ENCODE peak calls at places on chromosome 11, in seven cellular contexts. F is psoas muscle, W is left ventricle myocardium inferior, U is Caco-2, B is bronchial epithelial cell, N is heart right ventricle, C is GM23338. Y is an unnamed sample. For H3K36me3, the result is how much of the 10 kb centered on the place peaks cover.

GRCh38 chr11:15943418-15944197 is 412.7 kb downstream of the SOX6 start:
- DNase-seq in F (no peak), W (no peak), U (no peak), B (no peak), N (no peak), C (no peak), Y (no peak)

GRCh38 chr11:112610996-112611795 is 350.0 kb upstream of the NCAM1 start:
- DNase-seq in F (no peak), W (no peak), U (no peak), B (peak), N (no peak), C (no peak), Y (no peak)

GRCh38 chr11:121194731-121195596 is 93.9 kb downstream of the TECTA start:
- DNase-seq in F (no peak), W (no peak), U (peak), B (peak), N (no peak), C (peak), Y (peak)

GRCh38 chr11:47672283-47672730 is 29.9 kb upstream of the MTCH2 start:
- DNase-seq in F (no peak), W (no peak), U (no peak), B (peak), N (no peak), C (no peak), Y (no peak)

GRCh38 chr11:26958650-26959049 is 35.3 kb upstream of the FIBIN start:
- DNase-seq in F (no peak), W (no peak), U (no peak), B (no peak), N (no peak), C (no peak), Y (no peak)

GRCh38 chr11:6320411-6321207 is at the start of gene CAVIN3:
- DNase-seq in F (peak), W (peak), U (peak), B (peak), N (peak), C (peak), Y (no peak)

GRCh38 chr11:85961930-85962363 is 106.8 kb downstream of the CCDC83 start:
- DNase-seq in F (no peak), W (no peak), U (no peak), B (peak), N (no peak), C (no peak), Y (no peak)

GRCh38 chr11:44630511-44631210 is 65.2 kb downstream of the CD82 start:
- DNase-seq in F (no peak), W (no peak), U (no peak), B (no peak), N (no peak), C (no peak), Y (peak)

GRCh38 chr11:82521427-82521826 is 212.2 kb downstream of the FAM181B start:
- DNase-seq in F (no peak), W (no peak), U (no peak), B (no peak), N (no peak), C (no peak), Y (no peak)

GRCh38 chr11:116851631-116852030 is 14.2 kb upstream of the APOA1 start:
- DNase-seq in F (no peak), W (no peak), U (no peak), B (no peak), N (no peak), C (no peak), Y (no peak)

GRCh38 chr11:46724088-46724487 is 5.1 kb downstream of the F2 start:
- DNase-seq in F (no peak), W (no peak), U (no peak), B (no peak), N (no peak), C (no peak), Y (no peak)

GRCh38 chr11:79932612-79933011 is 491.8 kb upstream of the TENM4 start:
- DNase-seq in F (no peak), W (no peak), U (no peak), B (peak), N (no peak), C (no peak), Y (no peak)

GRCh38 chr11:29324328-29324727 is 692.5 kb downstream of the KCNA4 start:
- DNase-seq in F (no peak), W (no peak), U (no peak), B (no peak), N (no peak), C (no peak), Y (no peak)

GRCh38 chr11:46127150-46127638 is 5.9 kb upstream of the PHF21A start:
- DNase-seq in F (no peak), W (no peak), U (peak), B (peak), N (no peak), C (peak), Y (no peak)

GRCh38 chr11:2575611-2576051 is 124.2 kb downstream of the KCNQ1OT1 start:
- DNase-seq in F (peak), W (peak), U (no peak), B (no peak), N (peak), C (no peak), Y (peak)

GRCh38 chr11:112085822-112086421 is 634 bp downstream of the TIMM8B start:
- DNase-seq in F (no peak), W (no peak), U (no peak), B (peak), N (no peak), C (peak), Y (no peak)

GRCh38 chr11:3994030-3994640 is 100.5 kb upstream of the RRM1 start:
- DNase-seq in F (no peak), W (no peak), U (no peak), B (peak), N (no peak), C (no peak), Y (no peak)

GRCh38 chr11:87361891-87362290 is 324.2 kb downstream of the TMEM135 start:
- DNase-seq in F (no peak), W (no peak), U (no peak), B (no peak), N (no peak), C (no peak), Y (no peak)

GRCh38 chr11:86021390-86021789 is 47.5 kb downstream of the PICALM start:
- DNase-seq in F (no peak), W (no peak), U (no peak), B (no peak), N (no peak), C (no peak), Y (no peak)

GRCh38 chr11:78822931-78823423 is 248.3 kb upstream of the NARS2 start:
- DNase-seq in F (no peak), W (peak), U (no peak), B (no peak), N (peak), C (no peak), Y (no peak)

GRCh38 chr11:45662665-45663485 is 2.5 kb downstream of the CHST1 start:
- DNase-seq in F (no peak), W (no peak), U (no peak), B (peak), N (no peak), C (peak), Y (no peak)

GRCh38 chr11:29432719-29433325 is 584.0 kb downstream of the KCNA4 start:
- DNase-seq in F (no peak), W (no peak), U (peak), B (peak), N (no peak), C (peak), Y (no peak)

GRCh38 chr11:74689666-74690065 is 41.6 kb downstream of the CHRDL2 start:
- DNase-seq in F (no peak), W (no peak), U (no peak), B (peak), N (no peak), C (no peak), Y (no peak)

GRCh38 chr11:115623021-115623451 is 118.8 kb upstream of the CADM1 start:
- DNase-seq in F (peak), W (peak), U (no peak), B (peak), N (peak), C (no peak), Y (no peak)

GRCh38 chr11:16902182-16902581 is 112.0 kb downstream of the PLEKHA7 start:
- DNase-seq in F (no peak), W (no peak), U (no peak), B (peak), N (no peak), C (no peak), Y (no peak)

GRCh38 chr11:26193714-26194373 is 138.1 kb upstream of the ANO3 start:
- DNase-seq in F (no peak), W (no peak), U (peak), B (peak), N (no peak), C (peak), Y (no peak)

GRCh38 chr11:108647701-108648527 is 17.0 kb upstream of the DDX10 start:
- DNase-seq in F (peak), W (peak), U (peak), B (peak), N (peak), C (peak), Y (peak)

GRCh38 chr11:91947215-91947614 is 277.4 kb upstream of the FAT3 start:
- DNase-seq in F (no peak), W (no peak), U (no peak), B (peak), N (no peak), C (no peak), Y (no peak)

GRCh38 chr11:130652671-130653335 is 204.4 kb downstream of the ADAMTS15 start:
- DNase-seq in F (peak), W (peak), U (no peak), B (peak), N (peak), C (no peak), Y (no peak)

GRCh38 chr11:94866231-94866827 is 98.2 kb downstream of the AMOTL1 start:
- DNase-seq in F (no peak), W (no peak), U (no peak), B (no peak), N (no peak), C (no peak), Y (no peak)
- H3K36me3 ChIP-seq in F (half or more), W (half or more), U (under half), B (under half), N (under half), C (under half), Y (half or more)

GRCh38 chr11:18078909-18079308 is 27.0 kb downstream of the SAAL1 start:
- DNase-seq in F (no peak), W (no peak), U (no peak), B (no peak), N (no peak), C (no peak), Y (no peak)

GRCh38 chr11:18081551-18081950 is 24.3 kb downstream of the SAAL1 start:
- DNase-seq in F (no peak), W (no peak), U (no peak), B (no peak), N (no peak), C (no peak), Y (no peak)

GRCh38 chr11:18075444-18075843 is 29.4 kb upstream of the TPH1 start:
- DNase-seq in F (no peak), W (no peak), U (no peak), B (no peak), N (no peak), C (no peak), Y (no peak)

DNA sequence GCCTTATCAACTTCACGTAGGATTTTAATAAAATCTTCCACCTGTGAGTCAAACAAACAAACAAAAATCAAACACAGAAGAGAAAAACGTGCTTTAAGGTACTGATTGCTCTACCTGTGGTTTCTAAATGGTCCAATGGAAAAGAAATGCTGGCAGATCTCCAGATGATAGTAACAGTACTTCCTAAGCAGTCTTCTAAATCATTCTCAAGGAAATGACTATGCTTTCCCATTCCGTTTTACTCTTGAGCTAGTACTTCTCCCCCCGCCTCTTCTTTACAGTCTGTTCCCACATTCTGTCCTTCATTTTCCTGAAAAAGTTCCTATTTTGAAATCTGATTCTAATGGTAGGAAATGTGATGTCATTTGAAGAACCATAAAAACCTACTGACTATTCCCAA is 25.4 kb downstream of the SAAL1 start:
- DNase-seq in F (no peak), W (no peak), U (no peak), B (no peak), N (no peak), C (no peak), Y (no peak)
- H3K36me3 ChIP-seq in F (half or more), W (half or more), U (under half), B (under half), N (under half), C (under half), Y (half or more)

DNA sequence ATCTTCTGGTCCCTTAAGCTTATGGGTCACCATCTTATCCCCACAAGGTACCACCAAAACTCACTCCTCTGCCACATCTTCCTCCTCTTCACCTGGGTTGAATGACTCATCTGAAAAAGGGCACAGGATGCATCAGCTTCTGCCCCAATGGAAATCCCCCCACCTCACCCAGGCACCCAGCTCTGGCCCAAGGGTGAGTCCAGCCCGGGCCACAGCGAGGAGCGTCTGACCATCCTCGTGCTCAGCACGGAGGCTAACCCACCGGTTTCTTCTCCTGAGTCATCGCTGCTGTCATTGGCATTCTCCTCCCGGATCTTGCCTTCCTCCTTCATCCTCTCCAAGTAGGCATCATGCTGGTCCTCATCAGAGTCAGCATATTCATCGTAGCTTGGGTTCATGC is 5.3 kb upstream of the TNKS1BP1 start:
- DNase-seq in F (no peak), W (no peak), U (no peak), B (no peak), N (no peak), C (no peak), Y (no peak)
- H3K36me3 ChIP-seq in F (half or more), W (half or more), U (under half), B (under half), N (under half), C (half or more), Y (half or more)

GRCh38 chr11:62142921-62143320 is 19.1 kb downstream of the INCENP start:
- DNase-seq in F (no peak), W (no peak), U (no peak), B (no peak), N (no peak), C (no peak), Y (no peak)
- H3K36me3 ChIP-seq in F (half or more), W (half or more), U (under half), B (under half), N (under half), C (under half), Y (half or more)

GRCh38 chr11:68928108-68928429 is 24.4 kb downstream of the IGHMBP2 start:
- DNase-seq in F (no peak), W (no peak), U (no peak), B (no peak), N (no peak), C (no peak), Y (no peak)

GRCh38 chr11:68925613-68926012 is 21.9 kb downstream of the IGHMBP2 start:
- DNase-seq in F (no peak), W (no peak), U (no peak), B (no peak), N (no peak), C (no peak), Y (no peak)

GRCh38 chr11:68924073-68924925 is 20.6 kb downstream of the IGHMBP2 start:
- DNase-seq in F (no peak), W (no peak), U (no peak), B (no peak), N (no peak), C (no peak), Y (no peak)

GRCh38 chr11:68927280-68928107 is 23.8 kb downstream of the IGHMBP2 start:
- DNase-seq in F (no peak), W (no peak), U (no peak), B (no peak), N (no peak), C (no peak), Y (no peak)

DNA sequence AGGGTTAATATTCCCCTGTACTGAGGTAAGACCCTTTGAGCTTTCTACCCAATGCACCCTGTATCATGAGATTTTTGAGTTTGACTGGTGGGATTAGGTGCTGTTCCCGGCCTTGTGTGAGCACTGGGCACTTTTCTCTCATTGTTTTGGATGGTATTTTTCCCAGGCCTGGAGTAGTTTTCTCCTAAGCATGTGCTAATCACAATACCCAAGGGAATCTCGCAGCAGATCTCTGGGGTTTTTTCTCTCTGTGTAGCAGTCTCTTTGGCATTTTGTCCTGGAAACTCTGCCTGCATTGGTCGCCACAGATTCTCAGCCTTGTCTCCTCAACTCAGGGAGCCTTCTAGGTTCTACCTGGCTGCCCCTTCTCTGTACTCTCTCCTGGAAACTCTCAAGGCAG is 19.9 kb downstream of the IGHMBP2 start:
- DNase-seq in F (no peak), W (no peak), U (no peak), B (no peak), N (no peak), C (no peak), Y (no peak)
- H3K36me3 ChIP-seq in F (half or more), W (half or more), U (under half), B (under half), N (under half), C (under half), Y (half or more)

DNA sequence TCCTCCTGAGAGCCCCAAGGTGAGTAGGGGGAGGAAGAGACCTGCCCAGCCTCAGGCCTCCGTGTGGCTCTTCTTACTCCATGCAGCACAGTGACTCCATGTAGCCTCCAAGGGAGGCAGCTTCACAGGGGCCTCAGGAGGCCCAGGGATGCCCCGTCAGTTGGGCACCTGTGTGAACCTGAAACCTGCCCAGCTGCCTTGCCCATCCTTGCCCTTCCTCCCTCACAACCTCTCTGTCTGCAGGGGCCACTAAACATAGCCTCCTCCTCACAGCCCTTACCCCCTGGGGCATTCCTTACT is 7.1 kb downstream of the LRRC32 start:
- DNase-seq in F (no peak), W (no peak), U (no peak), B (no peak), N (no peak), C (no peak), Y (no peak)
- H3K36me3 ChIP-seq in F (under half), W (under half), U (under half), B (under half), N (under half), C (under half), Y (under half)

GRCh38 chr11:95780544-95780943 is 9.0 kb downstream of the FAM76B start:
- DNase-seq in F (no peak), W (no peak), U (no peak), B (no peak), N (no peak), C (no peak), Y (no peak)
- H3K36me3 ChIP-seq in F (half or more), W (half or more), U (under half), B (under half), N (under half), C (half or more), Y (half or more)

GRCh38 chr11:12518606-12519385 is 141.4 kb downstream of the PARVA start:
- DNase-seq in F (no peak), W (no peak), U (no peak), B (no peak), N (no peak), C (no peak), Y (no peak)

GRCh38 chr11:12516387-12517110 is 139.2 kb downstream of the PARVA start:
- DNase-seq in F (peak), W (no peak), U (peak), B (no peak), N (no peak), C (no peak), Y (no peak)

GRCh38 chr11:12512826-12513395 is 135.5 kb downstream of the PARVA start:
- DNase-seq in F (no peak), W (no peak), U (no peak), B (no peak), N (no peak), C (no peak), Y (no peak)

GRCh38 chr11:12517741-12518140 is 140.4 kb downstream of the PARVA start:
- DNase-seq in F (no peak), W (no peak), U (no peak), B (no peak), N (no peak), C (no peak), Y (no peak)

GRCh38 chr11:12517306-12517705 is 139.9 kb downstream of the PARVA start:
- DNase-seq in F (no peak), W (no peak), U (no peak), B (no peak), N (no peak), C (no peak), Y (no peak)
- H3K36me3 ChIP-seq in F (under half), W (under half), U (under half), B (under half), N (under half), C (under half), Y (under half)

GRCh38 chr11:13375798-13376197 is 87.2 kb downstream of the BTBD10 start:
- DNase-seq in F (no peak), W (no peak), U (no peak), B (no peak), N (no peak), C (no peak), Y (no peak)

GRCh38 chr11:13376838-13377237 is 86.2 kb downstream of the BTBD10 start:
- DNase-seq in F (no peak), W (no peak), U (no peak), B (no peak), N (no peak), C (no peak), Y (no peak)

GRCh38 chr11:13376402-13376801 is 86.6 kb downstream of the BTBD10 start:
- DNase-seq in F (no peak), W (no peak), U (no peak), B (no peak), N (no peak), C (no peak), Y (no peak)

GRCh38 chr11:13380731-13381130 is 82.3 kb downstream of the BTBD10 start:
- DNase-seq in F (no peak), W (no peak), U (no peak), B (no peak), N (no peak), C (no peak), Y (no peak)

DNA sequence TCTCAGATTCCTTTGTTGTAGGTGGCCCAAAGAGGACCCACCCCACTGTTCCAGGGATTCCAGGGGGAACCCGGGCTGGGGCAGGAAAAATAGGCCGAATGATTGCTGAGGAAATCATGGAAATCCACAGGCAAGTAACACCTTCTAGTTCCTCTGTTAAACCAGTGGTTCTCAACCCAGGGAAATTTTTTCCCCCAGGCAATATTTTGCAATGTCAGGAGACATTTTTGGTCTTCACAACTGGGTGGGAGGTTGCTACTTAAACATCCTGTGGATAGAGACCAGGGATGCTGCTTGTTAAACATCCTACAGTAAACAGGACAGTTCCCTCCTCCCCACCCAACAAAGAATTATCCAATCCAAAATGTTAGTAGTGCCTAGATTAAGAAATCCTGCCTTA is 84.7 kb downstream of the BTBD10 start:
- DNase-seq in F (no peak), W (no peak), U (no peak), B (no peak), N (no peak), C (no peak), Y (no peak)
- H3K36me3 ChIP-seq in F (half or more), W (half or more), U (under half), B (under half), N (under half), C (under half), Y (under half)

GRCh38 chr11:64364435-64364834 is 5.5 kb downstream of the RPS6KA4 start:
- DNase-seq in F (no peak), W (no peak), U (no peak), B (no peak), N (no peak), C (no peak), Y (no peak)
- H3K36me3 ChIP-seq in F (half or more), W (half or more), U (under half), B (under half), N (half or more), C (under half), Y (under half)

Y was measured in WERI-Rb-1.